ENCODE peak calls at places on chromosome 6, in four cellular contexts. D, T, P and S are unnamed samples.

GRCh38 chr6:35492664-35493284 is 4.1 kb downstream of the TEAD3 start:
- DNase-seq in D (peak; percentile 52), T (no peak), P (no peak), S (no peak)

GRCh38 chr6:41687501-41688175 is 47.8 kb downstream of the TFEB start:
- DNase-seq in D (no peak), T (no peak), P (no peak), S (no peak)

GRCh38 chr6:167678102-167679101 is 148.3 kb upstream of the AFDN start:
- DNase-seq in D (no peak), T (no peak), P (no peak), S (no peak)

GRCh38 chr6:88867841-88868558 is 95.4 kb downstream of the RNGTT start:
- DNase-seq in D (no peak), T (no peak), P (no peak), S (no peak)

GRCh38 chr6:40887079-40887822 is 151.8 kb downstream of the UNC5CL start:
- DNase-seq in D (no peak), T (no peak), P (no peak), S (no peak)

GRCh38 chr6:158516098-158516497 is 43.8 kb upstream of the TMEM181 start:
- DNase-seq in D (no peak), T (no peak), P (no peak), S (no peak)

GRCh38 chr6:156881687-156882629 is 104.8 kb downstream of the ARID1B start:
- DNase-seq in D (no peak), T (no peak), P (no peak), S (no peak)

GRCh38 chr6:66068033-66068432 is 361.0 kb upstream of the EYS start:
- DNase-seq in D (no peak), T (no peak), P (no peak), S (no peak)

GRCh38 chr6:10099086-10099499 is 315.8 kb downstream of the TFAP2A start:
- DNase-seq in D (peak; percentile 32), T (no peak), P (no peak), S (no peak)

GRCh38 chr6:157258878-157259277 is 64.4 kb downstream of the TMEM242 start:
- DNase-seq in D (peak; percentile 30), T (no peak), P (no peak), S (no peak)

GRCh38 chr6:43180985-43181384 is 1.0 kb upstream of the CUL9 start:
- DNase-seq in D (no peak), T (no peak), P (no peak), S (no peak)

GRCh38 chr6:80348263-80348662 is 241.8 kb downstream of the BCKDHB start:
- DNase-seq in D (no peak), T (no peak), P (no peak), S (no peak)

GRCh38 chr6:75208564-75209431 is 2.9 kb upstream of the COL12A1 start:
- DNase-seq in D (peak; percentile 68), T (peak; percentile 23), P (peak; percentile 63), S (no peak)

GRCh38 chr6:166757226-166758135 is 130.4 kb upstream of the RPS6KA2 start:
- DNase-seq in D (no peak), T (no peak), P (no peak), S (no peak)

GRCh38 chr6:163429858-163430448 is 15.4 kb downstream of the QKI start:
- DNase-seq in D (no peak), T (no peak), P (no peak), S (no peak)

GRCh38 chr6:27144740-27145079 is 102.8 kb upstream of the PRSS16 start:
- DNase-seq in D (no peak), T (no peak), P (no peak), S (no peak)

GRCh38 chr6:27948237-27948636 is 8.8 kb upstream of the OR2B6 start:
- DNase-seq in D (no peak), T (no peak), P (no peak), S (no peak)

DNA sequence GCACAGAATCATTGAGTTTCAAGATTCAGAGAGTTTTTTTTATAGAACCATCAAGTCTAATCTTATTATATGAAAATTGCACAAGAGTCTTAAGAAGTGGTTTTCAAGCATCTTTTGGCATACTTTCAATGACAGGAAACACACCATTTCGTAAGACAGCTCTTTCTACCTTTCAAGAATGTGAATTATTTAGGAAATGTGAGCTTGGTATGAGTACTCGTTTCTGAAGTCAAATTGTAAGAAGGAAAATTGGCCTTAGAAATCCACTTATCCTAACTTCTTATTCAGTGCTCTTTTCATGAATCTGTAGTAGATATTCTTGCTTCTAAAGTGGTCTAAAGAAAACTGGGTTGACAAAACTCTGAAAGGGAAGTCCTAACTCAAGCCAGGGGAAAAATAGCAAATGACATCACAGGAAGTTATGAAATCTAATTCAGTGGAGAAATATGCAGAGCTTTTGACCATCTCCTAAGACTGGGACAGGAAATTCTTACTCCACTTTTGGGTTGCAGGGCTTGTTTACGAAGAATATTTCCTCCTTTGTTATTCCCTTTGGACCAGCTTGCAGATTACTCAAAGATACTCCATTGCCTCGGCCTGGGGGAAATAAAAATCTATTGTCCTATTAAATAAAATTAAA is 38.4 kb upstream of the OGFRL1 start:
- DNase-seq in D (peak; percentile 41), T (no peak), P (no peak), S (no peak)
- TF ChIP-seq SPI1 in D (peak; percentile 59), T (no peak), P (no peak), S (no peak)

GRCh38 chr6:105151644-105152043 is 28.2 kb downstream of the POPDC3 start:
- DNase-seq in D (no peak), T (peak; percentile 36), P (no peak), S (no peak)
- TF ChIP-seq POLR2AphosphoS5 in D (no peak), T (no peak), P (no peak), S (no peak)

DNA sequence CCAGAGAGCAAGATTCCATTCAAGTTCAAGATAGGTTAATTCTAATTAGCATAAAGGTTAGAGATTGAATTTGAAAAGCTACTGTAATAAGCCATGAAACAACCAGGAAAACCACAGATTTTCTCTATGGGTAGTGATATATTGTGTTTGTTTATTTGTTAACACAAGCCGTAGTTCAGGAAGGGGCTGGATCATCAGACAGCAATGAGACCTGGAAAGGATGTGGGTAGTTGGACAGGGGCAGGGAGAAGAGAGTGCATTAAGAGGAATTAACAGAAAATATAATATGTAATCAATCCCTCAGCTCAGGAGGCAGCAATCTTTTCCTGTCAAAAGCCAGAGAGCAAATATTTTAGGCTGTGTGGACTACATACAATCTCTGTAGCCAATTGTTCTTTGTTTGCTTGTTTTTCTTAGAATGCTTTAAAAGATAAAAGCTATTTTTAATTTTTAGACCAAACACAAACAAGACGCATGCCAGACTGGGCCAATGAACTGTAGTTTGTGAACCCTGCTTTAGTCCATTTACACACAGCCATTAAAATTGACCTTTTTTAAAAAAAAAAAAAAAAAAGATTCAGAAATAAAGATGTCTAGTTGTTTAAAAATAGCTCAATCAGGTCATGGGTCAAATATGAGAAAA is 398.7 kb upstream of the MARCKS start:
- DNase-seq in D (no peak), T (no peak), P (no peak), S (no peak)
- TF ChIP-seq SPI1 in D (no peak), T (no peak), P (no peak), S (no peak)

DNA sequence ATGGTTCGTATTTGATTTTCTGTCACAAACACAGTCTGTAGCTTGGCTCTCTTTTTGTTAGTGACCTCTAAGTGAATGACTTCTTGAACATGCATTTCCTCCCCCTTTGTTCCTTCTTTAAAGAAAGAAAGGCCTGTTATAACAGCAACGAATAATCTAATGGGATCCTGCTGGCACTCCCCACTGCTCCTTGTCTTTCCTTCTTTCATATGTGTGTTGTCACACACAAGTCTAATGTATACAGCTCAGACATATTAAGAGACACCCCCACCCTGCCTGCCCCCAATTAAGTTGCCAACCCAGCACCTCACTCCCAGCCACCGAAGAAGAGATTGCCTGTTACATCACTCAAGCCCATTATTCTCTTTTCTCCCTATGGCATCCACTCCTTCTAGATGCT is 4.9 kb upstream of the SAMD5 start:
- DNase-seq in D (no peak), T (no peak), P (no peak), S (no peak)
- TF ChIP-seq POLR2AphosphoS5 in D (no peak), T (no peak), P (no peak), S (no peak)

DNA sequence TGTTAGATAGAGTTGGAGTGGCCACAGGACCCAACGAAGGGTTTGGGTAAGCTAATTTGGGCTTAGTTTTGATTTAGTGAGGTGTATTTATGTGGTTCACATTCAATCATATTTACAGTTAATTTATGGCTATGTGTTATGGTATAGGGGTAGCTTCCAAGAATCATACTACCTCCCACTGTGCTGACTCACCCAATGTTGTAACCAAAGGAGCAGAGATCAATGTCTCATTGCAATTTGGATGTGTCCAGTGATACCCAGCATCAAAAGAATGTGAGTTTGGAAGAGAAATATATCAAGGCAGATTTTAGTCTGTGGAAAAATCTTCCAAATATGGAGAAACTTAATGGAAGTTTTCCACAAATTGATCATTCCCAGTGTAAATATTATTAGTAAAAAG is 25.3 kb upstream of the SMIM8 start:
- DNase-seq in D (no peak), T (no peak), P (no peak), S (no peak)
- TF ChIP-seq SPI1 in D (no peak), T (no peak), P (no peak), S (no peak)

GRCh38 chr6:101326411-101326810 is 67.1 kb upstream of the GRIK2 start:
- DNase-seq in D (no peak), T (no peak), P (no peak), S (no peak)

DNA sequence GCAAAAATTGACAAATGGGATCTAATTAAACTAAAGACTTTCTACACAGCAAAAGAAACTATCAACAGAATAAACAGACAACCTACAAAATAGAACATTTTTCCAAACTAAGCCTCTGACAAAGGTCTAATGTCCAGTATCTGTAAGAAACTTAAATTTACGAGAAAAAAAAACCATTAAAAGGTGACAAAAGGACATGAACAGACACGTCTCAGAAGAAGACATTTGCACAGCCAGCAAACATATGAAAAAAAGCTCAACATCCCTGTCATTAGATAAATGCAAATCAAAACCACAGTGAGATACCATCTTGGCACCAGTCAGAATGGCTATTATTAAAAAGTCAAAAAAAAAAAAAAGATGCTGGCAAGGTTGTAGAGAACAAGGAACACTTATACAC is 70.6 kb upstream of the GRIK2 start:
- DNase-seq in D (no peak), T (no peak), P (no peak), S (no peak)
- TF ChIP-seq POLR2AphosphoS5 in D (no peak), T (no peak), P (no peak), S (no peak)

GRCh38 chr6:109187399-109188114 is 92.2 kb downstream of the CEP57L1 start:
- DNase-seq in D (peak; percentile 47), T (no peak), P (peak; percentile 66), S (peak; percentile 8)

GRCh38 chr6:109194770-109195169 is 99.5 kb downstream of the CEP57L1 start:
- DNase-seq in D (no peak), T (no peak), P (no peak), S (no peak)

GRCh38 chr6:109188115-109188411 is 92.8 kb downstream of the CEP57L1 start:
- DNase-seq in D (no peak), T (no peak), P (no peak), S (no peak)

GRCh38 chr6:109197061-109197460 is 101.8 kb downstream of the CEP57L1 start:
- DNase-seq in D (no peak), T (no peak), P (no peak), S (no peak)

DNA sequence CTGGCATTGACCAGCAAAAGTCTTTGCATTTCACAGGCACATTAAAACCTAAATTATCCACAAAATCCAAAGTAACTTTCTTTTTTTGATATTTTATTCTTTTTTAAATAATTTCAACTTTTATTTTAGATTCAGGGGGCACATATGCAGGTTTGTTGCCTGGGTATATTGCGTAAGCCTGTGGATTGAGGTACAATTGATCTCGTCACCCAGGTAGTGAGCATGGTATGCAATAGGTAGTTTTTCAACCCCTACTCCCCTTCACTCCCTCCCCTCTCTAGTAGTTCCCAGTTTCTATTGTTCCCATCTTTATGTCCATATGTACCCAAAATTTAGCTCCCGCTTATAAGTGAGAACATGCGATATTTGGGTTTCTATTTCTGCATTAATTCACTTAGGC is 97.6 kb downstream of the CEP57L1 start:
- DNase-seq in D (no peak), T (no peak), P (no peak), S (no peak)
- TF ChIP-seq SPI1 in D (no peak), T (no peak), P (no peak), S (no peak)

GRCh38 chr6:142323377-142323776 is 21.6 kb downstream of the ADGRG6 start:
- DNase-seq in D (no peak), T (no peak), P (no peak), S (no peak)
- TF ChIP-seq POLR2AphosphoS5 in D (no peak), T (no peak), P (no peak), S (no peak)